ENCODE peak calls at places on chromosomes 16 and 17, in four cellular contexts. One of them, this sample, is unnamed.

GRCh38 chr17:9606453-9606852 is 30.0 kb downstream of the CFAP52 start:
- DNase-seq in stimulated activated naive CD8-positive, alpha-beta T cell treated with anti-CD3 and anti-CD28 coated beads, Interleukin-15, Interleukin-2, amounts not matched to agents 100 U/mL and 50 U/mL, for 24 hours: no peak
- DNase-seq in uterus: no peak
- DNase-seq in CD8-positive, alpha-beta memory T cell: no peak
- DNase-seq in this sample: no peak

GRCh38 chr17:13736915-13737314 is 135.2 kb upstream of the HS3ST3A1 start:
- DNase-seq in CD8-positive, alpha-beta memory T cell: no peak
- DNase-seq in uterus: no peak
- DNase-seq in stimulated activated naive CD8-positive, alpha-beta T cell treated with anti-CD3 and anti-CD28 coated beads, Interleukin-15, Interleukin-2, amounts not matched to agents 100 U/mL and 50 U/mL, for 24 hours: no peak
- DNase-seq in this sample: no peak

GRCh38 chr17:6551909-6552768 is 4.2 kb downstream of the PITPNM3 start:
- DNase-seq in stimulated activated naive CD8-positive, alpha-beta T cell treated with anti-CD3 and anti-CD28 coated beads, Interleukin-15, Interleukin-2, amounts not matched to agents 100 U/mL and 50 U/mL, for 24 hours: no peak
- DNase-seq in CD8-positive, alpha-beta memory T cell: no peak
- DNase-seq in uterus: no peak
- DNase-seq in this sample: peak; percentile 80

GRCh38 chr16:24858219-24859041 is 12.7 kb downstream of the SLC5A11 start:
- DNase-seq in CD8-positive, alpha-beta memory T cell: peak; percentile 10
- DNase-seq in stimulated activated naive CD8-positive, alpha-beta T cell treated with anti-CD3 and anti-CD28 coated beads, Interleukin-15, Interleukin-2, amounts not matched to agents 100 U/mL and 50 U/mL, for 24 hours: peak; percentile 61
- DNase-seq in uterus: peak; percentile 31
- DNase-seq in this sample: no peak

GRCh38 chr17:59763861-59764260 is 56.4 kb downstream of the VMP1 start:
- DNase-seq in stimulated activated naive CD8-positive, alpha-beta T cell treated with anti-CD3 and anti-CD28 coated beads, Interleukin-15, Interleukin-2, amounts not matched to agents 100 U/mL and 50 U/mL, for 24 hours: no peak
- DNase-seq in CD8-positive, alpha-beta memory T cell: no peak
- DNase-seq in uterus: no peak
- DNase-seq in this sample: no peak

GRCh38 chr17:57600092-57600491 is 145.0 kb downstream of the CCDC182 start:
- DNase-seq in stimulated activated naive CD8-positive, alpha-beta T cell treated with anti-CD3 and anti-CD28 coated beads, Interleukin-15, Interleukin-2, amounts not matched to agents 100 U/mL and 50 U/mL, for 24 hours: no peak
- DNase-seq in CD8-positive, alpha-beta memory T cell: no peak
- DNase-seq in uterus: no peak
- DNase-seq in this sample: no peak

GRCh38 chr16:4924593-4925378 is 12.2 kb downstream of the PPL start:
- DNase-seq in uterus: no peak
- DNase-seq in stimulated activated naive CD8-positive, alpha-beta T cell treated with anti-CD3 and anti-CD28 coated beads, Interleukin-15, Interleukin-2, amounts not matched to agents 100 U/mL and 50 U/mL, for 24 hours: no peak
- DNase-seq in CD8-positive, alpha-beta memory T cell: no peak
- DNase-seq in this sample: peak; percentile 77

GRCh38 chr16:74942977-74943918 is 41.7 kb downstream of the WDR59 start:
- DNase-seq in stimulated activated naive CD8-positive, alpha-beta T cell treated with anti-CD3 and anti-CD28 coated beads, Interleukin-15, Interleukin-2, amounts not matched to agents 100 U/mL and 50 U/mL, for 24 hours: no peak
- DNase-seq in uterus: no peak
- DNase-seq in CD8-positive, alpha-beta memory T cell: no peak
- DNase-seq in this sample: no peak

GRCh38 chr16:23365602-23366240 is 63.6 kb downstream of the SCNN1B start:
- DNase-seq in CD8-positive, alpha-beta memory T cell: no peak
- DNase-seq in stimulated activated naive CD8-positive, alpha-beta T cell treated with anti-CD3 and anti-CD28 coated beads, Interleukin-15, Interleukin-2, amounts not matched to agents 100 U/mL and 50 U/mL, for 24 hours: no peak
- DNase-seq in uterus: no peak
- DNase-seq in this sample: no peak

GRCh38 chr17:52995127-52995526 is 827.6 kb upstream of the KIF2B start:
- DNase-seq in uterus: no peak
- DNase-seq in stimulated activated naive CD8-positive, alpha-beta T cell treated with anti-CD3 and anti-CD28 coated beads, Interleukin-15, Interleukin-2, amounts not matched to agents 100 U/mL and 50 U/mL, for 24 hours: no peak
- DNase-seq in CD8-positive, alpha-beta memory T cell: no peak
- DNase-seq in this sample: no peak

GRCh38 chr16:3458278-3458851 is 14.9 kb downstream of the NAA60 start:
- DNase-seq in uterus: no peak
- DNase-seq in CD8-positive, alpha-beta memory T cell: no peak
- DNase-seq in stimulated activated naive CD8-positive, alpha-beta T cell treated with anti-CD3 and anti-CD28 coated beads, Interleukin-15, Interleukin-2, amounts not matched to agents 100 U/mL and 50 U/mL, for 24 hours: peak; percentile 28
- DNase-seq in this sample: no peak

GRCh38 chr16:85570213-85570734 is 42.8 kb upstream of the GSE1 start:
- DNase-seq in uterus: no peak
- DNase-seq in CD8-positive, alpha-beta memory T cell: peak; percentile 16
- DNase-seq in stimulated activated naive CD8-positive, alpha-beta T cell treated with anti-CD3 and anti-CD28 coated beads, Interleukin-15, Interleukin-2, amounts not matched to agents 100 U/mL and 50 U/mL, for 24 hours: peak; percentile 64
- DNase-seq in this sample: no peak

GRCh38 chr16:48057085-48057484 is 98.7 kb downstream of the ABCC12 start:
- DNase-seq in CD8-positive, alpha-beta memory T cell: no peak
- DNase-seq in uterus: no peak
- DNase-seq in stimulated activated naive CD8-positive, alpha-beta T cell treated with anti-CD3 and anti-CD28 coated beads, Interleukin-15, Interleukin-2, amounts not matched to agents 100 U/mL and 50 U/mL, for 24 hours: no peak
- DNase-seq in this sample: no peak

GRCh38 chr17:38320482-38320881 is 23.3 kb downstream of the GPR179 start:
- DNase-seq in uterus: no peak
- DNase-seq in stimulated activated naive CD8-positive, alpha-beta T cell treated with anti-CD3 and anti-CD28 coated beads, Interleukin-15, Interleukin-2, amounts not matched to agents 100 U/mL and 50 U/mL, for 24 hours: no peak
- DNase-seq in CD8-positive, alpha-beta memory T cell: no peak
- DNase-seq in this sample: peak; percentile 59

GRCh38 chr16:23342083-23342640 is 40.1 kb downstream of the SCNN1B start:
- DNase-seq in CD8-positive, alpha-beta memory T cell: no peak
- DNase-seq in stimulated activated naive CD8-positive, alpha-beta T cell treated with anti-CD3 and anti-CD28 coated beads, Interleukin-15, Interleukin-2, amounts not matched to agents 100 U/mL and 50 U/mL, for 24 hours: no peak
- DNase-seq in uterus: no peak
- DNase-seq in this sample: no peak

GRCh38 chr17:40491486-40491885 is 9.9 kb downstream of the TNS4 start:
- DNase-seq in stimulated activated naive CD8-positive, alpha-beta T cell treated with anti-CD3 and anti-CD28 coated beads, Interleukin-15, Interleukin-2, amounts not matched to agents 100 U/mL and 50 U/mL, for 24 hours: no peak
- DNase-seq in CD8-positive, alpha-beta memory T cell: no peak
- DNase-seq in uterus: no peak
- DNase-seq in this sample: peak; percentile 69

GRCh38 chr16:8108991-8109509 is 481.3 kb downstream of the TMEM114 start:
- DNase-seq in stimulated activated naive CD8-positive, alpha-beta T cell treated with anti-CD3 and anti-CD28 coated beads, Interleukin-15, Interleukin-2, amounts not matched to agents 100 U/mL and 50 U/mL, for 24 hours: no peak
- DNase-seq in uterus: no peak
- DNase-seq in CD8-positive, alpha-beta memory T cell: no peak
- DNase-seq in this sample: no peak

GRCh38 chr16:57167951-57168350 is 17.9 kb downstream of the PSME3IP1 start:
- DNase-seq in uterus: no peak
- DNase-seq in stimulated activated naive CD8-positive, alpha-beta T cell treated with anti-CD3 and anti-CD28 coated beads, Interleukin-15, Interleukin-2, amounts not matched to agents 100 U/mL and 50 U/mL, for 24 hours: no peak
- DNase-seq in CD8-positive, alpha-beta memory T cell: no peak
- DNase-seq in this sample: no peak

GRCh38 chr17:63381101-63381729 is 64.9 kb downstream of the CYB561 start:
- DNase-seq in CD8-positive, alpha-beta memory T cell: no peak
- DNase-seq in uterus: no peak
- DNase-seq in stimulated activated naive CD8-positive, alpha-beta T cell treated with anti-CD3 and anti-CD28 coated beads, Interleukin-15, Interleukin-2, amounts not matched to agents 100 U/mL and 50 U/mL, for 24 hours: no peak
- DNase-seq in this sample: no peak

GRCh38 chr16:57471852-57472664 is 9.6 kb downstream of the POLR2C start:
- DNase-seq in uterus: no peak
- DNase-seq in CD8-positive, alpha-beta memory T cell: no peak
- DNase-seq in stimulated activated naive CD8-positive, alpha-beta T cell treated with anti-CD3 and anti-CD28 coated beads, Interleukin-15, Interleukin-2, amounts not matched to agents 100 U/mL and 50 U/mL, for 24 hours: no peak
- DNase-seq in this sample: no peak

GRCh38 chr16:2799852-2800226 is 1.6 kb downstream of the PRSS41 start:
- DNase-seq in CD8-positive, alpha-beta memory T cell: no peak
- DNase-seq in uterus: no peak
- DNase-seq in stimulated activated naive CD8-positive, alpha-beta T cell treated with anti-CD3 and anti-CD28 coated beads, Interleukin-15, Interleukin-2, amounts not matched to agents 100 U/mL and 50 U/mL, for 24 hours: no peak
- DNase-seq in this sample: peak; percentile 77

GRCh38 chr17:48441231-48441711 is 11.3 kb upstream of the SKAP1 start:
- DNase-seq in stimulated activated naive CD8-positive, alpha-beta T cell treated with anti-CD3 and anti-CD28 coated beads, Interleukin-15, Interleukin-2, amounts not matched to agents 100 U/mL and 50 U/mL, for 24 hours: no peak
- DNase-seq in CD8-positive, alpha-beta memory T cell: peak; percentile 29
- DNase-seq in uterus: no peak
- DNase-seq in this sample: no peak

GRCh38 chr17:49227436-49228261 is 2.9 kb downstream of the PHOSPHO1 start:
- DNase-seq in CD8-positive, alpha-beta memory T cell: peak; percentile 65
- DNase-seq in uterus: peak; percentile 62
- DNase-seq in stimulated activated naive CD8-positive, alpha-beta T cell treated with anti-CD3 and anti-CD28 coated beads, Interleukin-15, Interleukin-2, amounts not matched to agents 100 U/mL and 50 U/mL, for 24 hours: peak; percentile 86
- DNase-seq in this sample: peak; percentile 73

This sample was measured in ureter.